ENCODE peak calls at places on chromosomes 7 and 10, in four cellular contexts. J is hepatocyte, D is AG09309, V is HAP-1. H is an unnamed sample.
A peak's percentile ranks its signal among the peaks of the same experiment; 100 is the strongest.

GRCh38 chr7:81692146-81692905 is 77.5 kb downstream of the HGF start:
- DNase-seq in J (no peak), D (no peak), V (no peak), H (no peak)

GRCh38 chr7:99562832-99563231 is 4.4 kb downstream of the ZNF655 start:
- DNase-seq in J (peak; percentile 83), D (peak; percentile 96), V (no peak), H (peak; percentile 79)

GRCh38 chr10:1160561-1160961 is 104.4 kb downstream of the WDR37 start:
- DNase-seq in J (no peak), D (no peak), V (no peak), H (no peak)

GRCh38 chr7:13282377-13282980 is 595.0 kb downstream of the ARL4A start:
- DNase-seq in J (peak; percentile 38), D (no peak), V (no peak), H (peak; percentile 58)

GRCh38 chr7:16556359-16556758 is 29.7 kb downstream of the LRRC72 start:
- DNase-seq in J (no peak), D (no peak), V (no peak), H (no peak)

GRCh38 chr7:30997316-30997715 is 33.6 kb downstream of the GHRHR start:
- DNase-seq in J (no peak), D (no peak), V (no peak), H (no peak)

GRCh38 chr10:15738237-15738928 is 18.7 kb upstream of the ITGA8 start:
- DNase-seq in J (no peak), D (no peak), V (no peak), H (no peak)

GRCh38 chr7:124202546-124202945 is 169.7 kb upstream of the TMEM229A start:
- DNase-seq in J (no peak), D (no peak), V (no peak), H (no peak)

GRCh38 chr7:94183289-94183749 is 179.2 kb upstream of the BET1 start:
- DNase-seq in J (peak; percentile 72), D (peak; percentile 99), V (no peak), H (peak; percentile 26)

GRCh38 chr10:118356628-118357027 is 14.5 kb upstream of the FAM204A start:
- DNase-seq in J (no peak), D (no peak), V (no peak), H (no peak)

GRCh38 chr7:46616636-46617035 is 695.6 kb upstream of the IGFBP3 start:
- DNase-seq in J (no peak), D (no peak), V (no peak), H (no peak)

GRCh38 chr7:43785425-43785824 is 26.9 kb downstream of the BLVRA start:
- DNase-seq in J (peak; percentile 76), D (peak; percentile 84), V (no peak), H (no peak)

GRCh38 chr10:132572545-132572937 is 35.0 kb downstream of the INPP5A start:
- DNase-seq in J (no peak), D (no peak), V (no peak), H (no peak)

GRCh38 chr10:132574288-132574687 is 36.7 kb downstream of the INPP5A start:
- DNase-seq in J (no peak), D (no peak), V (no peak), H (no peak)

GRCh38 chr10:132570265-132570664 is 32.7 kb downstream of the INPP5A start:
- DNase-seq in J (no peak), D (no peak), V (no peak), H (no peak)

GRCh38 chr10:132570771-132571564 is 33.4 kb downstream of the INPP5A start:
- DNase-seq in J (no peak), D (no peak), V (no peak), H (no peak)

GRCh38 chr10:132571565-132572544 is 34.3 kb downstream of the INPP5A start:
- DNase-seq in J (peak; percentile 89), D (peak; percentile 55), V (peak; percentile 42), H (peak; percentile 22)
- H3K4me3 ChIP-seq in J (no peak overlapping the region), D (no peak overlapping the region), V (no peak overlapping the region), H (no peak overlapping the region)

DNA sequence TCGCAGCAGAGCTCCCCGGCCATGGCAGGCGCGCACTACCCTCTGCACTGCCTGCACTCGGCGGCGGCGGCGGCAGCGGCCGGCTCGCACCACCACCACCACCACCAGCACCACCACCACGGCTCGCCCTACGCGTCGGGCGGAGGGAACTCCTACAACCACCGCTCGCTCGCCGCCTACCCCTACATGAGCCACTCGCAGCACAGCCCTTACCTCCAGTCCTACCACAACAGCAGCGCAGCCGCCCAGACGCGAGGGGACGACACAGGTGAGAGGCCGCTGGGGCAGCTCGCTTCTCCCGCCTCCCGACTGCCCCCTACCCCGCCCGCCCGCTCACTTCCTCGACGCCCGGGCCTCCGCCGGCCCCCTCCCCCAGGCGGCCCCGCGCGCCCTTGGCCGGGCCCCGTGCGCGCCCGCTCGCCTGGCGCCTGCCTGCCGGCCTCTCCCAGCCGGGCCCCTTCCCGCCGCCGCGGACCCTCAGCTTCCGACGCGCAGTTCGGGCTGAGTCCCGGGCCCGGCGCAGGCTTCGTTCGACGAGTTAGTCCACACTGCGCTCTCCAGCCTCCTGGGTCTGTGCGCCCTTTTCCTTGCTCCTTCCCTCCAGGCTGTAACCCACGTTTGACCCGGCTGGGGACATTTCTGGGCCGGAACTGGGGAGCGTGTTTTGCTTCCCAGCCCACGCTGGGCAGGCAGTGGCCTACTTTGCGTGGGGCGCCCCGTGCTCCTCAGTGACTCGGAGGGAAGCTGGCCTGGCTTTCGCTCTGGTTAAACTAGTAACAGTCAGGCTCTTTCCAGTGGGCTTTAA is 995 bp downstream of the DLX6 start:
- DNase-seq in J (peak; percentile 59), D (no peak), V (peak; percentile 70), H (peak; percentile 59)
- H3K4me3 ChIP-seq in J (peak overlapping the region; percentile 52), D (peak overlapping the region; percentile 39), V (peak overlapping the region; percentile 56), H (peak overlapping the region; percentile 62)

DNA sequence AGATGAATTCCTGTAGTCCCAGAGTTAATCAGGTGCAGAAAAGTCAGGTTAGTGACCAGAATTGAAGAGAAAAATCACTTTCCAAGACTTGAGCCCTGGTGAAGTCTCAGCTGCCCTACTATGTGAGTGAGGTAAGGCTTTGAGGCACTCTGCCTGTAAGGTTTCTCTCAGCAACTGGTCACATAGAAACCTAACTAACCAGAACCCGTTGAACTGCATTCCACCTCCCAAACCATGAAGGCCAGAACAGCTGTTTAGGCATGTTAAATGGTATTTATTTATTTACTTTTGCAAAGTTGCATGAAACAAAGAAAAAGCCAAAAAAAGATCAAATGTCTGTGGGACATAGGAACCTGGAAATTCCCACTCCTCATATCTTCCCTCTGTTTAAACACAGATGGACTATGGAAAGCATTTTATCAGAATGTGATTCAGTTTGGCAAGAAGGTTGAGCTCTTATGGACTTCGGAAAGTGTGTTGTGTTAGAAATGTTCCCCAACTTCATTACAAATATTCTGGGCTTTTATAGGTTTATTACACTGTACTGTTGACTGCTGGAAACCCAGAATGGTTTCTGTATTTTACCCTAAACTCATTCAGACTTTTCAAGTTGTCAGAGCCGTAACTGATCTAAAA is 12.8 kb upstream of the GPR85 start:
- DNase-seq in J (no peak), D (no peak), V (no peak), H (peak; percentile 79)
- H3K4me3 ChIP-seq in J (no peak overlapping the region), D (no peak overlapping the region), V (no peak overlapping the region), H (peak overlapping the region; percentile 50)

GRCh38 chr7:5295039-5296014 is 12.6 kb downstream of the SLC29A4 start:
- DNase-seq in J (no peak), D (no peak), V (no peak), H (no peak)
- H3K4me3 ChIP-seq in J (no peak overlapping the region), D (no peak overlapping the region), V (no peak overlapping the region), H (no peak overlapping the region)

DNA sequence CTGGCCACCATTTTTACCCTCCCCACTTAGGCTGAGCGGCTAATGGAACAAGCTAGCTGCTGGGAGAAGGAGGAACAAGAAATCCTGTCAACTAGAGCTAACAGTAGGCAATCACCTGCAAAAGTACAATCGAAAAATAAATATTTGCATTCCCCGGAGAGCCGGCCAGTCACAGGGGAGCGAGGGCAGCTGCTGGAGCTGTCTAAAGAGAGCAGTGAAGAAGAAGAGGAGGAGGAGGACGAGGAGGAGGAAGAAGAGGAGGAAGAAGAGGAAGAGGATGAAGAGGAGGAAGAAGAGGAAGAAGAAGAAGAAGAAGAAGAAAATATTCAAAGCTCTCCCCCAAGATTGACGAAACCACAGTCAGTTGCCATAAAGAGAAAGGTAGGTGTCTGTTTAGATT is 89.6 kb upstream of the SAMD8 start:
- DNase-seq in J (peak; percentile 36), D (no peak), V (no peak), H (no peak)
- H3K4me3 ChIP-seq in J (no peak overlapping the region), D (no peak overlapping the region), V (no peak overlapping the region), H (no peak overlapping the region)

GRCh38 chr10:93071177-93071472 is 2.6 kb upstream of the CYP26A1 start:
- DNase-seq in J (no peak), D (no peak), V (peak; percentile 7), H (no peak)
- H3K4me3 ChIP-seq in J (no peak overlapping the region), D (no peak overlapping the region), V (no peak overlapping the region), H (no peak overlapping the region)

H was measured in SJCRH30.